ENCODE peak calls at places on chromosomes 1 and 21, in ten cellular contexts. One of them, this sample, is unnamed. For H3K36me3, the result is how much of the 10 kb centered on the place peaks cover.

GRCh38 chr1:41811978-41812852 is 106.5 kb downstream of the HIVEP3 start:
- DNase-seq in trophoblast cell: peak
- DNase-seq in mesenchymal stem cell: peak
- DNase-seq in hepatocyte: peak
- DNase-seq in endothelial cell of umbilical vein: peak
- DNase-seq in GM23338: peak
- DNase-seq in fibroblast of lung: peak
- DNase-seq in PC-3: peak
- DNase-seq in IMR-90: peak
- DNase-seq in GM23248: peak
- DNase-seq in this sample: peak

GRCh38 chr1:59041878-59042277 is 255.0 kb upstream of the FGGY start:
- DNase-seq in trophoblast cell: peak
- DNase-seq in mesenchymal stem cell: peak
- DNase-seq in hepatocyte: no peak
- DNase-seq in endothelial cell of umbilical vein: no peak
- DNase-seq in GM23338: no peak
- DNase-seq in fibroblast of lung: peak
- DNase-seq in PC-3: no peak
- DNase-seq in IMR-90: peak
- DNase-seq in GM23248: peak
- DNase-seq in this sample: peak

GRCh38 chr1:159821171-159821867 is 5.4 kb upstream of the SLAMF8 start:
- DNase-seq in trophoblast cell: peak
- DNase-seq in mesenchymal stem cell: no peak
- DNase-seq in hepatocyte: no peak
- DNase-seq in endothelial cell of umbilical vein: no peak
- DNase-seq in GM23338: peak
- DNase-seq in fibroblast of lung: peak
- DNase-seq in PC-3: no peak
- DNase-seq in IMR-90: peak
- DNase-seq in GM23248: peak
- DNase-seq in this sample: no peak

GRCh38 chr1:98388431-98388830 is 273.1 kb upstream of the SNX7 start:
- DNase-seq in trophoblast cell: no peak
- DNase-seq in mesenchymal stem cell: peak
- DNase-seq in hepatocyte: no peak
- DNase-seq in endothelial cell of umbilical vein: peak
- DNase-seq in GM23338: no peak
- DNase-seq in fibroblast of lung: peak
- DNase-seq in PC-3: peak
- DNase-seq in IMR-90: peak
- DNase-seq in GM23248: peak
- DNase-seq in this sample: peak

GRCh38 chr1:226615876-226616275 is 67.3 kb downstream of the STUM start:
- DNase-seq in trophoblast cell: no peak
- DNase-seq in mesenchymal stem cell: no peak
- DNase-seq in hepatocyte: no peak
- DNase-seq in endothelial cell of umbilical vein: no peak
- DNase-seq in GM23338: no peak
- DNase-seq in fibroblast of lung: no peak
- DNase-seq in PC-3: no peak
- DNase-seq in IMR-90: no peak
- DNase-seq in GM23248: no peak
- DNase-seq in this sample: no peak

GRCh38 chr1:200969726-200970521 is 53.6 kb downstream of the KIF21B start:
- DNase-seq in trophoblast cell: no peak
- DNase-seq in mesenchymal stem cell: no peak
- DNase-seq in hepatocyte: no peak
- DNase-seq in endothelial cell of umbilical vein: no peak
- DNase-seq in GM23338: peak
- DNase-seq in fibroblast of lung: no peak
- DNase-seq in PC-3: no peak
- DNase-seq in IMR-90: no peak
- DNase-seq in GM23248: no peak
- DNase-seq in this sample: no peak

GRCh38 chr1:22454476-22455056 is 2.9 kb downstream of the ZBTB40 start:
- DNase-seq in trophoblast cell: peak
- DNase-seq in mesenchymal stem cell: no peak
- DNase-seq in hepatocyte: no peak
- DNase-seq in endothelial cell of umbilical vein: no peak
- DNase-seq in GM23338: no peak
- DNase-seq in fibroblast of lung: no peak
- DNase-seq in PC-3: no peak
- DNase-seq in IMR-90: no peak
- DNase-seq in GM23248: peak
- DNase-seq in this sample: no peak

GRCh38 chr1:167722152-167722869 is 529 bp downstream of the MPZL1 start:
- DNase-seq in trophoblast cell: peak
- DNase-seq in mesenchymal stem cell: peak
- DNase-seq in hepatocyte: peak
- DNase-seq in endothelial cell of umbilical vein: peak
- DNase-seq in GM23338: peak
- DNase-seq in fibroblast of lung: peak
- DNase-seq in PC-3: peak
- DNase-seq in IMR-90: peak
- DNase-seq in GM23248: peak
- DNase-seq in this sample: peak

GRCh38 chr1:30572192-30572591 is 151.2 kb downstream of the MATN1 start:
- DNase-seq in trophoblast cell: no peak
- DNase-seq in mesenchymal stem cell: no peak
- DNase-seq in hepatocyte: no peak
- DNase-seq in endothelial cell of umbilical vein: no peak
- DNase-seq in GM23338: no peak
- DNase-seq in fibroblast of lung: no peak
- DNase-seq in PC-3: no peak
- DNase-seq in IMR-90: no peak
- DNase-seq in GM23248: peak
- DNase-seq in this sample: peak

GRCh38 chr1:165592945-165593823 is 37.9 kb upstream of the MGST3 start:
- DNase-seq in trophoblast cell: peak
- DNase-seq in mesenchymal stem cell: peak
- DNase-seq in hepatocyte: peak
- DNase-seq in endothelial cell of umbilical vein: peak
- DNase-seq in GM23338: peak
- DNase-seq in fibroblast of lung: peak
- DNase-seq in PC-3: peak
- DNase-seq in IMR-90: peak
- DNase-seq in GM23248: peak
- DNase-seq in this sample: peak
- H2AFZ ChIP-seq in trophoblast cell: no peak
- H2AFZ ChIP-seq in mesenchymal stem cell: no peak
- H2AFZ ChIP-seq in hepatocyte: no peak
- H2AFZ ChIP-seq in endothelial cell of umbilical vein: no peak
- H2AFZ ChIP-seq in GM23338: no peak
- H2AFZ ChIP-seq in fibroblast of lung: no peak
- H2AFZ ChIP-seq in PC-3: no peak
- H2AFZ ChIP-seq in IMR-90: no peak
- H2AFZ ChIP-seq in GM23248: no peak
- H2AFZ ChIP-seq in this sample: no peak

GRCh38 chr1:29213055-29213454 is 17.7 kb downstream of the MECR start:
- DNase-seq in trophoblast cell: no peak
- DNase-seq in mesenchymal stem cell: no peak
- DNase-seq in hepatocyte: no peak
- DNase-seq in endothelial cell of umbilical vein: no peak
- DNase-seq in GM23338: no peak
- DNase-seq in fibroblast of lung: no peak
- DNase-seq in PC-3: no peak
- DNase-seq in IMR-90: no peak
- DNase-seq in GM23248: no peak
- DNase-seq in this sample: no peak
- H3K36me3 ChIP-seq in trophoblast cell: under half
- H3K36me3 ChIP-seq in mesenchymal stem cell: under half
- H3K36me3 ChIP-seq in hepatocyte: under half
- H3K36me3 ChIP-seq in endothelial cell of umbilical vein: under half
- H3K36me3 ChIP-seq in GM23338: under half
- H3K36me3 ChIP-seq in fibroblast of lung: under half
- H3K36me3 ChIP-seq in PC-3: under half
- H3K36me3 ChIP-seq in IMR-90: under half
- H3K36me3 ChIP-seq in GM23248: under half
- H3K36me3 ChIP-seq in this sample: under half

DNA sequence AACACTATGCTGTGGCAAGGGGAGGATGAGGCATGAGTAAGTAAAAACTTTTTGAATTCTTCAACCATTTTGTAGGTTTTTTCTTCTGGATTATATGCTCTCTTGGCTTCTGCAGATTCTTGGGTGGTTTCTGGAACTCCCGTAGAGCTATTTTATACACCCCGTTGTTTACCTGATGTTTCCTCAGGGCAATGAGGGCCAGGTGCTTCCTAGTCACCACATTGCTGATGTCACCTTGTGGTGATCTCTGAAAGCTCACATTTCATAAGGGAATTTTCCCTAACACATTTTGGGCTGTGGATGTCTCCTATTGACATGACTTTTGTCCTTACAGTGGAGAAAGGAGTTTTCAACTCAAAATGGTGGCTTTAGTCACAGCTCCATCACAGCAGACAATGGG is 356.6 kb downstream of the PLA2G4A start:
- DNase-seq in trophoblast cell: peak
- DNase-seq in mesenchymal stem cell: no peak
- DNase-seq in hepatocyte: no peak
- DNase-seq in endothelial cell of umbilical vein: no peak
- DNase-seq in GM23338: peak
- DNase-seq in fibroblast of lung: no peak
- DNase-seq in PC-3: peak
- DNase-seq in IMR-90: no peak
- DNase-seq in GM23248: no peak
- DNase-seq in this sample: peak
- H2AFZ ChIP-seq in trophoblast cell: no peak
- H2AFZ ChIP-seq in mesenchymal stem cell: no peak
- H2AFZ ChIP-seq in hepatocyte: no peak
- H2AFZ ChIP-seq in endothelial cell of umbilical vein: no peak
- H2AFZ ChIP-seq in GM23338: peak
- H2AFZ ChIP-seq in fibroblast of lung: no peak
- H2AFZ ChIP-seq in PC-3: no peak
- H2AFZ ChIP-seq in IMR-90: no peak
- H2AFZ ChIP-seq in GM23248: no peak
- H2AFZ ChIP-seq in this sample: no peak

DNA sequence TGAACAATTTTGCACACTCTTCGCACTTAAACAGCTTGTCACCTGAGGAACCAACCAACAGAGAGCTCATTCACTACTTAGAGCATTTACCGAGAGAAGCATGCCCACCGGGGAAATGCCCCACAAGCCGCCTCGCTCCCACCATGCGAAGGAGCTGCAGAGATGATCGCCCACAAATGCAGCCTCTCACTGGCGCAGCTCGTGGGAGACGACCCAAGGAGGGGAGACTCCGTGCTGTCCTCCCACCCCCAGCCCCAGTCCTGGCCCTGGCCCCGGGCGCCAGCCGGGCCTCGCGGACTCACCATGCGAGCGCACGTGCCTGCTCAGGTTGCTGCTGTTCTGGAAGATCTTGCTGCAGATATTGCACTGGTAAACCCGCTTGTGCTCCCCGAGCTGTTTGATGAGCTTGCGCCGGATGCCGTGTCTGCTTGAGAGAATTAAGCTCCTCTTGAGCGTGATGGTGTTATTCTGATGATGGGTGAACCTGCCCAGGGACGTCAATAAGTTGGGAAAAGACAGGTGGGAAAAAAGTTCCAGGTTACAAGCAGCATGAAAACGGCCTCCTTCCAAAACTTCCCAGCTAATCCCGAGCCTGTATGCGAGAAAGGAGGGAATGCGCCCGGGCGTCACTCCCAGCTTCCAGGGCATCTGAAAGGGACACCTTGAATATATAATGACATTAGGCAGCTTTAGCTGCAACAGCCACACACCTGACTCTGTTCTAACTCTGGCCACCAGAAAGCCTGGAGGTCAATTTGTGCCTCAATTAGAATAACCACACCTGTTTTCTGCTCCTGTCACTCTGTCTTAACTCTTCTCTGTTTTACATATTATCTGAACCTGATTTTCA is 42.8 kb downstream of the PRDM15 start:
- DNase-seq in trophoblast cell: no peak
- DNase-seq in mesenchymal stem cell: no peak
- DNase-seq in hepatocyte: no peak
- DNase-seq in endothelial cell of umbilical vein: no peak
- DNase-seq in GM23338: no peak
- DNase-seq in fibroblast of lung: no peak
- DNase-seq in PC-3: no peak
- DNase-seq in IMR-90: no peak
- DNase-seq in GM23248: no peak
- DNase-seq in this sample: no peak
- H3K36me3 ChIP-seq in trophoblast cell: under half
- H3K36me3 ChIP-seq in mesenchymal stem cell: half or more
- H3K36me3 ChIP-seq in hepatocyte: under half
- H3K36me3 ChIP-seq in endothelial cell of umbilical vein: under half
- H3K36me3 ChIP-seq in GM23338: under half
- H3K36me3 ChIP-seq in fibroblast of lung: under half
- H3K36me3 ChIP-seq in PC-3: under half
- H3K36me3 ChIP-seq in IMR-90: under half
- H3K36me3 ChIP-seq in GM23248: under half
- H3K36me3 ChIP-seq in this sample: under half

GRCh38 chr1:25001125-25001915 is 71.2 kb upstream of the RUNX3 start:
- DNase-seq in trophoblast cell: no peak
- DNase-seq in mesenchymal stem cell: no peak
- DNase-seq in hepatocyte: no peak
- DNase-seq in endothelial cell of umbilical vein: no peak
- DNase-seq in GM23338: peak
- DNase-seq in fibroblast of lung: no peak
- DNase-seq in PC-3: no peak
- DNase-seq in IMR-90: no peak
- DNase-seq in GM23248: no peak
- DNase-seq in this sample: no peak
- H2AFZ ChIP-seq in trophoblast cell: no peak
- H2AFZ ChIP-seq in mesenchymal stem cell: no peak
- H2AFZ ChIP-seq in hepatocyte: no peak
- H2AFZ ChIP-seq in endothelial cell of umbilical vein: no peak
- H2AFZ ChIP-seq in GM23338: no peak
- H2AFZ ChIP-seq in fibroblast of lung: no peak
- H2AFZ ChIP-seq in PC-3: no peak
- H2AFZ ChIP-seq in IMR-90: peak
- H2AFZ ChIP-seq in GM23248: no peak
- H2AFZ ChIP-seq in this sample: no peak

GRCh38 chr1:165662186-165662585 is 31.2 kb downstream of the MGST3 start:
- DNase-seq in trophoblast cell: no peak
- DNase-seq in mesenchymal stem cell: no peak
- DNase-seq in hepatocyte: no peak
- DNase-seq in endothelial cell of umbilical vein: no peak
- DNase-seq in GM23338: no peak
- DNase-seq in fibroblast of lung: no peak
- DNase-seq in PC-3: no peak
- DNase-seq in IMR-90: no peak
- DNase-seq in GM23248: no peak
- DNase-seq in this sample: no peak
- H3K36me3 ChIP-seq in trophoblast cell: under half
- H3K36me3 ChIP-seq in mesenchymal stem cell: under half
- H3K36me3 ChIP-seq in hepatocyte: under half
- H3K36me3 ChIP-seq in endothelial cell of umbilical vein: under half
- H3K36me3 ChIP-seq in GM23338: under half
- H3K36me3 ChIP-seq in fibroblast of lung: under half
- H3K36me3 ChIP-seq in PC-3: under half
- H3K36me3 ChIP-seq in IMR-90: under half
- H3K36me3 ChIP-seq in GM23248: half or more
- H3K36me3 ChIP-seq in this sample: under half